ENCODE peak calls at places on chromosome 14, in five cellular contexts. E, G, K, Y and C are unnamed samples.

GRCh38 chr14:51248041-51248987 is 8.3 kb downstream of the TMX1 start:
- DNase-seq in Y (no peak), K (no peak), G (peak), E (peak), C (no peak)

GRCh38 chr14:104549536-104550339 is 29.8 kb upstream of the C14orf180 start:
- DNase-seq in Y (no peak), E (no peak), K (no peak), G (no peak), C (no peak)

GRCh38 chr14:80202888-80203562 is 8.3 kb downstream of the DIO2 start:
- DNase-seq in E (peak), G (peak), K (peak), Y (peak), C (no peak)

GRCh38 chr14:98957211-98958047 is 314.6 kb downstream of the BCL11B start:
- DNase-seq in G (no peak), Y (peak), K (no peak), E (no peak), C (peak)

GRCh38 chr14:61188196-61188595 is 92.9 kb downstream of the TMEM30B start:
- DNase-seq in G (no peak), Y (peak), E (no peak), K (no peak), C (peak)

GRCh38 chr14:68950111-68950510 is 29.0 kb downstream of the ACTN1 start:
- DNase-seq in E (no peak), K (no peak), Y (peak), G (no peak), C (no peak)

GRCh38 chr14:63200035-63200740 is 4.1 kb upstream of the RHOJ start:
- DNase-seq in K (no peak), Y (no peak), E (no peak), G (no peak), C (peak)

GRCh38 chr14:32022938-32023466 is 54.1 kb upstream of the ARHGAP5 start:
- DNase-seq in Y (peak), G (no peak), E (no peak), K (no peak), C (no peak)

GRCh38 chr14:51041117-51041531 is 53.8 kb downstream of the TRIM9 start:
- DNase-seq in Y (no peak), K (no peak), E (no peak), G (no peak), C (no peak)

GRCh38 chr14:22570132-22570949 is 18.7 kb downstream of the DAD1 start:
- DNase-seq in K (peak), E (peak), G (peak), Y (peak), C (no peak)

GRCh38 chr14:85607571-85608219 is 77.8 kb downstream of the FLRT2 start:
- DNase-seq in E (no peak), K (no peak), G (no peak), Y (peak), C (no peak)

GRCh38 chr14:74019743-74020142 is 594 bp downstream of the BBOF1 start:
- DNase-seq in E (no peak), Y (peak), G (no peak), K (no peak), C (no peak)

GRCh38 chr14:35339761-35340406 is 47.7 kb downstream of the PSMA6 start:
- DNase-seq in E (peak), K (no peak), Y (no peak), G (no peak), C (peak)

GRCh38 chr14:104072586-104072985 is 12.9 kb upstream of the ASPG start:
- DNase-seq in K (no peak), Y (no peak), G (no peak), E (no peak), C (no peak)

GRCh38 chr14:98622208-98623051 is 649.6 kb downstream of the BCL11B start:
- DNase-seq in G (no peak), E (no peak), K (no peak), Y (no peak), C (no peak)

GRCh38 chr14:63677891-63678379 is 36.3 kb upstream of the WDR89 start:
- DNase-seq in G (no peak), Y (peak), E (no peak), K (no peak), C (no peak)

GRCh38 chr14:44309336-44309735 is 197.7 kb downstream of the FSCB start:
- DNase-seq in K (no peak), G (no peak), E (no peak), Y (peak), C (no peak)

GRCh38 chr14:68278568-68279436 is 459.2 kb downstream of the RAD51B start:
- DNase-seq in E (no peak), Y (peak), G (no peak), K (no peak), C (no peak)

GRCh38 chr14:97248973-97249372 is 451.8 kb downstream of the VRK1 start:
- DNase-seq in G (no peak), E (no peak), K (no peak), Y (no peak), C (no peak)

GRCh38 chr14:105153739-105154475 is 14.7 kb downstream of the JAG2 start:
- DNase-seq in E (no peak), G (no peak), K (no peak), Y (no peak), C (peak)

GRCh38 chr14:86815341-86815740 is 1177.6 kb downstream of the GALC start:
- DNase-seq in E (no peak), G (no peak), Y (no peak), K (no peak), C (no peak)

GRCh38 chr14:65993103-65993502 is 493.1 kb upstream of the CCDC196 start:
- DNase-seq in E (no peak), G (no peak), K (no peak), Y (no peak), C (no peak)

GRCh38 chr14:74216671-74217070 is 22.6 kb upstream of the VSX2 start:
- DNase-seq in Y (no peak), K (no peak), E (no peak), G (no peak), C (no peak)

GRCh38 chr14:104681689-104682074 is 7.7 kb upstream of the INF2 start:
- DNase-seq in G (peak), Y (peak), K (peak), E (no peak), C (peak)

GRCh38 chr14:32933943-32934890 is 4.5 kb upstream of the NPAS3 start:
- DNase-seq in E (no peak), K (peak), Y (peak), G (peak), C (peak)

GRCh38 chr14:60622210-60622919 is 26.9 kb downstream of the SIX1 start:
- DNase-seq in Y (peak), E (no peak), G (no peak), K (no peak), C (no peak)

GRCh38 chr14:77485901-77486678 is 12.5 kb downstream of the ISM2 start:
- DNase-seq in Y (no peak), K (no peak), E (no peak), G (no peak), C (no peak)

GRCh38 chr14:94307410-94307992 is 14.4 kb upstream of the SERPINA10 start:
- DNase-seq in K (no peak), G (no peak), E (no peak), Y (no peak), C (no peak)
- TF ChIP-seq CTCF in K (peak), G (peak), E (peak), Y (no peak), C (no peak)

DNA sequence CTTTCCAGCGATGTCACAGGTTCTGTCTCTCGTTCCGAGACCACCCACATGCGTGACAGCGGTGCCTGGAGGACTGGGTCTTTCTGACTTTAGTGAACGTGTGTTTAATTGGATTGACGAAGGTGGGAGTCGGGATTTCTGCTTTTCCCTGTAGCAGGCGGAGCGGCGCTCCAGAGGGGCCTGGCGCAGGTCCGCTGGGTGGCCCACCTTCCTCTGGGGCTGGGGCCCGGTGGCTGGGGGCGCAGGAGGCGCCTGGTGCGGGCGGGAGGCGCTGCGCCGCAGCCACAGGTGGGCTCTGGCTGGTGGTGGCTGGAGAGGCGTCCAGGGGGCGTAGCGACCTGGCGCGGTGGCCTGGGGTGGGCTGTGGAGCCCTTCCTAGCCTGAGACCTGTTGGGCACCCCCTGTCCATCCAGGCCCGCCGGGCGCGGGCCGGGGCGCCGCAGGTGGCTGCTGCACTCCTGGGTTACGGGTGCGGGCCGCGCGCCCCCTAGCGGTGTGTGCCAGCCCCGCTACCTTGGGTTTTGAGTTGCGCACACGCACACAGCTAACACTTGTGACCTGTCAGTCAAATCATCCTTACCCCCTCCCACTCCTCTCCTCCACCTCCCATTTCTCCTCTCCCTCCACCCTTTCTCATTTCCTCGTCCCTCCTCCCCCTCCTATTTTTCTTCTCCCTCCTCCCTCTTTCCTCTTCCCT is 2.0 kb downstream of the MEG3 start:
- DNase-seq in E (no peak), Y (peak), G (peak), K (no peak), C (no peak)
- TF ChIP-seq CTCF in E (no peak), Y (peak), G (peak), K (no peak), C (peak)

GRCh38 chr14:75881986-75882385 is 99.8 kb downstream of the TGFB3 start:
- DNase-seq in E (no peak), Y (no peak), G (no peak), K (no peak), C (no peak)

GRCh38 chr14:75877884-75878283 is 103.9 kb downstream of the TGFB3 start:
- DNase-seq in Y (peak), E (no peak), G (peak), K (no peak), C (no peak)

GRCh38 chr14:75877292-75877691 is 104.5 kb downstream of the TGFB3 start:
- DNase-seq in Y (peak), G (no peak), E (no peak), K (no peak), C (no peak)

GRCh38 chr14:75879031-75879430 is 102.8 kb downstream of the TGFB3 start:
- DNase-seq in K (no peak), G (no peak), E (no peak), Y (peak), C (no peak)

DNA sequence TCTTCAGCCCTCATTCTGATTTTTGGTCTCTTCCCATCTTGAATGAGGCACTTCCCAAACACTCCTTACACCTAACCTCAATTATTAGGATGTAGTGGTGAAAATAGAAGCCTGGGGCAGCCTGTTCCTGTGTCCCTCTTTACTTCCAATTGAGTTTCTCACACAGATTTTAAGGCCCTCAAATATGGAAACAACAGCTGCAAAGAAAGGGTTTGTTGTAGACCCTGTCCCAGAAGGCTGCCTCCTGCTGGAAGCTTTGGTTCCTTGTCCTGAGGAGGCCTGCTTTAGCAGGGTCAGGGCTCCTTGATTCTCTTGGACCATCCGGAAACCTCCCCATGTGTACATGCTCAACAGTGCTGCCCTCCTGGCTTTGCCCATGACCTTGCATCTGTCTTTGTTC is 101.3 kb downstream of the TGFB3 start:
- DNase-seq in G (no peak), E (no peak), Y (no peak), K (no peak), C (no peak)
- TF ChIP-seq CTCF in G (no peak), E (peak), Y (no peak), K (no peak), C (peak)

GRCh38 chr14:58947816-58948440 is 240.5 kb upstream of the DAAM1 start:
- DNase-seq in K (no peak), G (peak), Y (peak), E (no peak), C (no peak)
- TF ChIP-seq CTCF in K (peak), G (peak), Y (peak), E (peak), C (no peak)

GRCh38 chr14:36522347-36522971 is 2.4 kb upstream of the NKX2-1 start:
- DNase-seq in K (no peak), Y (no peak), G (no peak), E (no peak), C (no peak)

GRCh38 chr14:36524220-36524837 is 4.3 kb upstream of the NKX2-1 start:
- DNase-seq in E (no peak), K (no peak), G (no peak), Y (no peak), C (no peak)

GRCh38 chr14:36525746-36526099 is 5.7 kb upstream of the NKX2-1 start:
- DNase-seq in Y (no peak), E (no peak), G (no peak), K (no peak), C (no peak)

GRCh38 chr14:36522972-36523685 is 3.1 kb upstream of the NKX2-1 start:
- DNase-seq in Y (no peak), E (no peak), K (no peak), G (no peak), C (no peak)

DNA sequence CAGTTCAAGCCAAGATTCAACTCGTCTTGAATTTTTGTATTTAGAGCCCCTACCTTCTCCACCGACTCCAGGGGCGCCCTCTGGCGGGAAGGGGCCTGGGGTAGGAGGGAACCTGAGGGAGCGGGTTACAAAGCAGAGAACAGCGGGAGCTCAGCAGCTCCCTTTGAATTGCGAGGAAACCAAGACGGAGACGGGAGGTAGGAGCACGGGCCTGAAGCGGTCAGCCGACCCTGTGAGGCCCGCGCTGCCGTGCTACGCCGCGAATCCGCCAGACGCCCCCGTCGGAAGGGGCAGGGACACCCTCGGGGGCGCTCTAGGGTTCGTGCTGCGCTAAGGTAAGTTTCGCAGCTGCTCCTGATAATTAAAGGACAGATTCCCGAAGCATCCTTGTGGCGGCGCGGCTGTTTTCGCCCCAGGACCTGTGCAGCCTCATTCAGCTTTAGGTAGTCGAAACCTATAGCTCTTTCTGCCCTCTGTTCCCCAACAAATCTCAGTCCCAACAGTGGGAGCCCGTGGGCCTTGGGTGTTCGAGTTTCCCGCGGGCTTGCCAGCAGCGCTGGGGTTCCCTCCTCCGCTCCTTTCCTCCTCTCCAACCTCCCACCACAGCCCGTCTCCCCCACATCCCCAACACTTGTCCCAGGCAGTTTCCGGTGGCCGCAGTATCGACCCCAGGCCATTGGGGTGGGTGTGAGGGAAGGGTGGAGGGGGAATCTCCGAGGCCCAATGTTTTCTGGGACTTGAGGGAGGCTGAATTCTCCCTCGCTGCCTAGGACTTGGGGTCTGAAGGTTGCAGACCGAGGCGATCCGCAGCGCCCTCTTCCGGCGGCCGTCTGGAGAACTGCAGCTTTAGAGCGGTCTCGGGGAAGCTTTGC is 5.1 kb upstream of the NKX2-1 start:
- DNase-seq in G (no peak), Y (peak), E (no peak), K (peak), C (peak)
- TF ChIP-seq CTCF in G (peak), Y (peak), E (no peak), K (peak), C (peak)